ENCODE peak calls at places on chromosomes 4 and X, in six cellular contexts. U is MM.1S, G is dorsolateral prefrontal cortex, D is left lung, Z is NB4, N is HFF-Myc. B is an unnamed sample.

GRCh38 chrX:50978920-50979660 is 68.6 kb downstream of the BMP15 start:
- DNase-seq in N (no peak), U (no peak), Z (no peak), G (no peak), D (no peak), B (no peak)

GRCh38 chr4:144174401-144175067 is 34.0 kb upstream of the GYPA start:
- DNase-seq in G (no peak), N (peak; percentile 32), U (peak; percentile 70), Z (peak; percentile 57), D (no peak), B (peak; percentile 77)

GRCh38 chr4:126799971-126800722 is 832.6 kb upstream of the INTU start:
- DNase-seq in Z (no peak), N (no peak), G (no peak), U (no peak), D (no peak), B (peak; percentile 57)

GRCh38 chr4:76302856-76303438 is 3.6 kb upstream of the STBD1 start:
- DNase-seq in N (no peak), G (no peak), U (no peak), Z (peak; percentile 81), D (no peak), B (no peak)

GRCh38 chr4:41796545-41797210 is 48.2 kb upstream of the PHOX2B start:
- DNase-seq in U (no peak), G (no peak), Z (no peak), N (no peak), D (no peak), B (no peak)

GRCh38 chrX:150821971-150822370 is 76.5 kb downstream of the CD99L2 start:
- DNase-seq in G (no peak), D (no peak), N (no peak), U (no peak), Z (no peak), B (no peak)

GRCh38 chr4:152640058-152640921 is 39.5 kb downstream of the TMEM154 start:
- DNase-seq in Z (peak; percentile 48), U (peak; percentile 42), G (no peak), N (no peak), D (no peak), B (peak; percentile 43)

GRCh38 chr4:183721207-183722081 is 62.4 kb downstream of the TRAPPC11 start:
- DNase-seq in G (no peak), Z (peak; percentile 77), D (peak; percentile 74), N (peak; percentile 7), U (peak; percentile 74), B (peak; percentile 36)

GRCh38 chr4:184510431-184510830 is 36.1 kb upstream of the IRF2 start:
- DNase-seq in Z (peak; percentile 79), U (no peak), D (no peak), N (no peak), G (no peak), B (no peak)

GRCh38 chr4:9764155-9764696 is 17.2 kb upstream of the DRD5 start:
- DNase-seq in D (no peak), Z (no peak), N (no peak), U (no peak), G (no peak), B (no peak)

GRCh38 chr4:105215609-105216313 is 69.1 kb downstream of the TET2 start:
- DNase-seq in U (no peak), D (no peak), Z (no peak), N (no peak), G (no peak), B (peak; percentile 62)

GRCh38 chrX:106284431-106285025 is 116.4 kb downstream of the PWWP3B start:
- DNase-seq in N (no peak), Z (no peak), G (no peak), U (no peak), D (no peak), B (no peak)

GRCh38 chrX:153592966-153593688 is 5.8 kb downstream of the CCNQ start:
- DNase-seq in D (peak; percentile 4), Z (no peak), U (no peak), G (peak; percentile 81), N (no peak), B (no peak)

GRCh38 chrX:40167240-40168182 is 69.8 kb upstream of the BCOR start:
- DNase-seq in U (no peak), G (peak; percentile 38), D (no peak), N (no peak), Z (no peak), B (no peak)

GRCh38 chrX:40537310-40537709 is 43.5 kb upstream of the ATP6AP2 start:
- DNase-seq in D (no peak), G (no peak), Z (no peak), U (no peak), N (no peak), B (no peak)

GRCh38 chr4:176187610-176188009 is 7.8 kb downstream of the SPATA4 start:
- DNase-seq in D (no peak), N (no peak), G (no peak), Z (no peak), U (no peak), B (peak; percentile 20)

GRCh38 chr4:169383724-169384123 is 113.0 kb upstream of the SH3RF1 start:
- DNase-seq in Z (no peak), N (peak; percentile 17), D (no peak), U (no peak), G (no peak), B (peak; percentile 94)

GRCh38 chr4:21191304-21191703 is 491.0 kb downstream of the PACRGL start:
- DNase-seq in G (no peak), Z (no peak), U (no peak), N (no peak), D (no peak), B (no peak)

GRCh38 chr4:21195682-21196081 is 495.4 kb downstream of the PACRGL start:
- DNase-seq in U (no peak), G (no peak), Z (no peak), D (no peak), N (no peak), B (no peak)

GRCh38 chr4:21192367-21192766 is 492.1 kb downstream of the PACRGL start:
- DNase-seq in U (no peak), N (no peak), Z (no peak), D (no peak), G (no peak), B (no peak)
- TF ChIP-seq CTCF in U (peak; percentile 4), N (no peak), Z (no peak), D (no peak), G (no peak), B (no peak)

DNA sequence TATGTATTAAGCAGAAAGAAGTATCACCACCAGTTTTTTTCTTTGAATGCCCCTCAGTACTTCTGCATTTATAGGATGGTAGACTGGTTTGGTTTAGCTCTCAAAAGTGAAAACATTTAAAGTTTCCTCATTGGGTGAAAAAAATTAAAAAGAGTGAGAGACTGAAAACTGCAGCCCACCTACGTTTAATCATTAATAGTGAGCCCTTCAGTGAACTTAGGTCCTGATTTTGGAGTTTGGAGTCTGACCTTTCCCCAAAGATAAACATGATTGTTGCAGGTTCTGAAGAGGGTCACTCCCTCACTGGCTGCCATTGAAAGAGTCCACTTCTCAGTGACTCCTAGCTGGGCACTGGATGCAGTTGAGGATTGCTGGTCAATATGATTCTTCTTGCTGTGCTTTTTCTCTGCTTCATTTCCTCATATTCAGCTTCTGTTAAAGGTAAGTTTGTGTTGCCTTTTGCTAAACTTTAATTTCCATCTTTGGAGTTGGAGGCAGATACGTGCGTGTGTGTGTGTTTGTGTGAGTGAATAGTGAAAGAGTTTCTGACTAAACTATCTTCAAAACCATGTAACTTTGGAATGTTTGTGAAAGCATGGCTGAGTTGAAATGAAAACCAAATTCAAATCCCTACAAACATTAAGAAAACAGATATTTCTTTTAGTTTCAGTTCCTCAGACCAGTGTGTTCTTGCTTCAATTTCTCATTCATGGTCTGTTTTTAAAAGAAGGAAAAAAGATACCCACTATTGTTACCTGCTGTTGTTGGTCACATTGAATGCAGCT is at the start of gene MTTP:
- DNase-seq in U (peak; percentile 28), G (no peak), Z (no peak), D (no peak), N (no peak), B (no peak)
- H3K4me3 ChIP-seq in U (peak within 1 kb of the TSS; percentile 5), G (no peak within 1 kb of the TSS), Z (no peak within 1 kb of the TSS), D (no peak within 1 kb of the TSS), N (no peak within 1 kb of the TSS), B (no peak within 1 kb of the TSS)

DNA sequence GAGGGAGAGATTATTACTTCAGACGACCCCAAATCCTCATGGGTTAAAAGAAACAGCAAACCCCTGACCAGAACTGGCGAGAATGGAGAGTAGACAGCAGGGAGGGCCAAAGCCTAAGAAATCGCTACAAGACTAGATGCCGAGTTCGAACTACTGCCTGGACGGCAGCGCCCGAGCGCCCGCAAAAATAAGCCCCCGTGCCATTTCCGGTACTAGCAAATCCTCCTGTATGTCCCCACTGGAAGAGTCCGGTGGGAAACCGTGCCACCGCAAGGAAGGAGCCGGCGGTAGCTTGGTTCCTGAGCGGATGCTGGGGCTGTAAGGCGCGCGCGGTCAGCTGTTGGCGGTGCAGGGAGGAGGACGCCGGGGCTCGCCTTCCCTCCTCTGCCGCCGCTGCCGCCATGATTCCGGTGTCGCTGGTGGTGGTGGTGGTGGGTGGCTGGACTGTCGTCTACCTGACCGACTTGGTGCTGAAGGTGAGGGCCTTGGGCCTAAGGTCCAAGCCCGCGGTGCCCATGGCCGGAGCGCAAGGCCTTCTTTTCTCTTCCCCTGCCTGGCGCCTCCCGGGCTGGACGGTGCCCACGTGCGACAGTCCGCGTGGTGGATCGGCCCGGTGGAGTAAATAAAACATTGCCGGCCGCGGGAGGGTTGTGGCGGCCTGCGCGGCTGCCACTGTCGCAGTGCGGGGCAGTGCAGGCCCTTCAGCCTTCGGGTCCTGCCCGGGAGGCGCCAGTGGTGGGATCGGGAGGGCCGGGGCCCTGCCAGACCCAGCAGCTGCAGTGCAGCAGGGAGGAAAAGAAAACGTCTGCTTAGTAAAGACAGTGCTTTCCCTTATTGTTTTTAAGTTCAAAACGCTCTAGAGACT is at the start of gene MBTPS2:
- DNase-seq in Z (peak; percentile 92), U (peak; percentile 82), G (peak; percentile 77), N (peak; percentile 62), D (peak; percentile 82), B (peak; percentile 93)
- TF ChIP-seq CTCF in Z (peak; percentile 19), U (no peak), G (no peak), N (no peak), D (no peak), B (peak; percentile 29)

DNA sequence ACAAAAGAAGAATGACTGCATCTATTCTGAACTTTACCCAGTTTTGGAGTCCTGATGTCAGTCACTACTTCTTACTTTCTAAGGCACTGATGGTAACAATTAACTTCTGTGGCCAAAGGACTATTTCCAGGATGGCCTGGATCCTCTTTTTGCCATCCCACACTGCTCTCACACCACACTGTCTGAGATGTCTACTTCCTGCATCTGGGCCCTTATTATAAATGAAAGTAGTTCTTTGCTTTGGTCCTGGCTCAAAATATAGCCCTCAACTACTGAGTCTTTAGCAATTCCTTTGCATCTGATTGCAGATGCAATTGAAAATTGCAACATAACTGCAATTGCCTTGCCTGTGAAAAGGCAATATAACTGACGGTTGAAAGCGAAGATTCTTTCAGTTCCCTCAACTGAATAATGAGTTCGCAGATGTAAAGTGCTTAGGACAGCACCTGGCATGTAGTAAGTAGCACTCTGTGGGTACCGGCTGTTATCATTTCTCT is 44.2 kb downstream of the COQ2 start:
- DNase-seq in G (no peak), N (no peak), U (peak; percentile 79), D (no peak), Z (peak; percentile 89), B (no peak)
- H3K4me3 ChIP-seq in G (no peak overlapping the region), N (no peak overlapping the region), U (peak overlapping the region; percentile 21), D (no peak overlapping the region), Z (peak overlapping the region; percentile 0), B (no peak overlapping the region)

GRCh38 chr4:65089666-65090065 is 580.6 kb downstream of the EPHA5 start:
- DNase-seq in Z (peak; percentile 9), G (no peak), D (no peak), N (no peak), U (peak; percentile 37), B (peak; percentile 43)
- TF ChIP-seq CTCF in Z (peak; percentile 8), G (no peak), D (no peak), N (no peak), U (peak; percentile 55), B (peak; percentile 50)

B was measured in astrocyte of the spinal cord.